ENCODE peak calls at places on chromosomes 4 and X, in eight cellular contexts. L is uterus, W is upper lobe of left lung, Q is heart right ventricle, V is esophagus squamous epithelium, U is ascending aorta, C is MM.1S, A is IMR-90. Y is an unnamed sample. For H3K36me3, the result is how much of the 10 kb centered on the place peaks cover.

GRCh38 chrX:30910124-30910860 is 21.2 kb upstream of the TAB3 start:
- DNase-seq in L (no peak), W (no peak), Q (no peak), V (no peak), U (no peak), C (no peak), A (peak), Y (no peak)

GRCh38 chrX:44306336-44306735 is 37.1 kb downstream of the EFHC2 start:
- DNase-seq in L (no peak), W (no peak), Q (no peak), V (no peak), U (no peak), C (no peak), A (peak), Y (peak)

GRCh38 chr4:40183615-40184411 is 13.0 kb upstream of the RHOH start:
- DNase-seq in L (no peak), W (no peak), Q (no peak), V (no peak), U (no peak), C (peak), A (no peak), Y (peak)

GRCh38 chrX:151370906-151371305 is 26.1 kb upstream of the VMA21 start:
- DNase-seq in L (no peak), W (peak), Q (no peak), V (no peak), U (no peak), C (no peak), A (no peak), Y (no peak)

GRCh38 chr4:102027961-102028360 is 237.4 kb downstream of the BANK1 start:
- DNase-seq in L (no peak), W (no peak), Q (no peak), V (no peak), U (no peak), C (no peak), A (no peak), Y (no peak)

GRCh38 chr4:11698846-11699590 is 270.3 kb upstream of the HS3ST1 start:
- DNase-seq in L (no peak), W (no peak), Q (no peak), V (no peak), U (no peak), C (no peak), A (peak), Y (peak)

GRCh38 chrX:73817381-73818199 is 254.6 kb downstream of the CHIC1 start:
- DNase-seq in L (no peak), W (no peak), Q (no peak), V (no peak), U (no peak), C (no peak), A (no peak), Y (no peak)

GRCh38 chrX:107825698-107826285 is at the start of gene MID2:
- DNase-seq in L (peak), W (peak), Q (peak), V (no peak), U (peak), C (peak), A (no peak), Y (peak)

GRCh38 chrX:31350808-31351074 is 278.9 kb upstream of the FTHL17 start:
- DNase-seq in L (no peak), W (no peak), Q (no peak), V (no peak), U (no peak), C (no peak), A (no peak), Y (no peak)

GRCh38 chr4:174794706-174795105 is 34.3 kb downstream of the GLRA3 start:
- DNase-seq in L (no peak), W (no peak), Q (no peak), V (no peak), U (no peak), C (no peak), A (no peak), Y (peak)

GRCh38 chr4:139508581-139509237 is 47.3 kb downstream of the SETD7 start:
- DNase-seq in L (no peak), W (no peak), Q (no peak), V (no peak), U (no peak), C (no peak), A (no peak), Y (no peak)
- H3K36me3 ChIP-seq in L (under half), W (under half), Q (half or more), V (half or more), U (half or more), C (under half), A (under half), Y (under half)

GRCh38 chr4:74446193-74446868 is 1.4 kb downstream of the AREG start:
- DNase-seq in L (no peak), W (no peak), Q (no peak), V (no peak), U (no peak), C (no peak), A (no peak), Y (peak)

GRCh38 chr4:74441744-74442143 is 3.2 kb upstream of the AREG start:
- DNase-seq in L (no peak), W (no peak), Q (no peak), V (no peak), U (no peak), C (no peak), A (peak), Y (peak)

GRCh38 chr4:74446896-74447295 is 2.0 kb downstream of the AREG start:
- DNase-seq in L (no peak), W (no peak), Q (no peak), V (no peak), U (no peak), C (no peak), A (no peak), Y (no peak)

GRCh38 chr4:74447636-74448233 is 2.8 kb downstream of the AREG start:
- DNase-seq in L (no peak), W (no peak), Q (no peak), V (no peak), U (no peak), C (no peak), A (no peak), Y (no peak)

GRCh38 chr4:74444891-74445642 is at the start of gene AREG:
- DNase-seq in L (peak), W (peak), Q (peak), V (peak), U (peak), C (peak), A (peak), Y (peak)
- TF ChIP-seq CTCF in L (peak), W (peak), Q (peak), V (peak), U (peak), C (peak), A (peak), Y (peak)

DNA sequence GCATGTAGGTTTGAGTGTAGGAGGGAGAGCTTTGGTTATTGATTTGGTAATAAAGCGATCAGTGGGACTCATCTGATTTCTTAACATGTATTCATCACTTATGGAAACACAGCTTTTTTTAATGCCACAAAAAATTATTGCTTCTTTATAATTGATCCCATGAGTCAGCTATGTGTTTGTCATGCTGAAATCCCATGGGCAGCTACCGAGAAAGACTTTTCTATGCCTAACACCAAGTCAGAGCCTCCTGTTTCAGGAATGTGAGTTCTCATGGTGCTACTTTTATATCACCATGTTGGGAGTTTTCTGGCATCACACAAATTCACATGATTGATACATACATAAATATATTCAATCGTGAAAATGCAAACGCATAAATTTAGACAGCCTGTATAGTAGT is 165.7 kb downstream of the RAPGEF2 start:
- DNase-seq in L (no peak), W (no peak), Q (no peak), V (no peak), U (no peak), C (no peak), A (no peak), Y (no peak)
- H3K4me3 ChIP-seq in L (no peak), W (no peak), Q (no peak), V (no peak), U (no peak), C (no peak), A (no peak), Y (no peak)

GRCh38 chrX:51896626-51897025 is 3.2 kb downstream of the MAGED1 start:
- DNase-seq in L (no peak), W (peak), Q (no peak), V (no peak), U (no peak), C (no peak), A (no peak), Y (no peak)

GRCh38 chrX:51893931-51894696 is 691 bp downstream of the MAGED1 start:
- DNase-seq in L (peak), W (no peak), Q (peak), V (no peak), U (peak), C (peak), A (peak), Y (no peak)

GRCh38 chrX:51902651-51903050 is 9.2 kb downstream of the MAGED1 start:
- DNase-seq in L (no peak), W (no peak), Q (no peak), V (no peak), U (no peak), C (no peak), A (no peak), Y (no peak)

GRCh38 chrX:51894697-51895336 is 1.4 kb downstream of the MAGED1 start:
- DNase-seq in L (peak), W (peak), Q (peak), V (no peak), U (no peak), C (peak), A (peak), Y (no peak)

DNA sequence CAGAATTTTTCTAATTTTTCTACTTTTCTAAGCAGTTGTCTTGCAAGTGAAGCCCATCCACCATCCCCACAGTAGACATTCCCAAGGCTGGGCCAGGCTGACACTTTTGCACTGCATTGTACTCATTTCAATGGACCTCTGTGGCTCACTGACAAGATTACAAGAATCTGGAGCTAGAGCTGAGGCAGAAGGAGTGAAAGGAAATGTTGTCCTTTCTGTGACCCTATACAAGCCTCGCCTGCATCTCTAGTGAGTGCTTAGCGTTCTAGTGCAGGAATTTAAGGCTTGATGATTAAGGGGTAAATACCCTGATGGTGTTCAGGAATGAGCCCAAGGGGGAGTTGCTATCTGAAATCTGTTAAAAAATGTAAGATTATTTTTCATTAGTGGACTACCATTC is 6.3 kb downstream of the MAGED1 start:
- DNase-seq in L (no peak), W (no peak), Q (no peak), V (no peak), U (no peak), C (no peak), A (peak), Y (no peak)
- H3K36me3 ChIP-seq in L (under half), W (under half), Q (half or more), V (half or more), U (under half), C (under half), A (half or more), Y (under half)

DNA sequence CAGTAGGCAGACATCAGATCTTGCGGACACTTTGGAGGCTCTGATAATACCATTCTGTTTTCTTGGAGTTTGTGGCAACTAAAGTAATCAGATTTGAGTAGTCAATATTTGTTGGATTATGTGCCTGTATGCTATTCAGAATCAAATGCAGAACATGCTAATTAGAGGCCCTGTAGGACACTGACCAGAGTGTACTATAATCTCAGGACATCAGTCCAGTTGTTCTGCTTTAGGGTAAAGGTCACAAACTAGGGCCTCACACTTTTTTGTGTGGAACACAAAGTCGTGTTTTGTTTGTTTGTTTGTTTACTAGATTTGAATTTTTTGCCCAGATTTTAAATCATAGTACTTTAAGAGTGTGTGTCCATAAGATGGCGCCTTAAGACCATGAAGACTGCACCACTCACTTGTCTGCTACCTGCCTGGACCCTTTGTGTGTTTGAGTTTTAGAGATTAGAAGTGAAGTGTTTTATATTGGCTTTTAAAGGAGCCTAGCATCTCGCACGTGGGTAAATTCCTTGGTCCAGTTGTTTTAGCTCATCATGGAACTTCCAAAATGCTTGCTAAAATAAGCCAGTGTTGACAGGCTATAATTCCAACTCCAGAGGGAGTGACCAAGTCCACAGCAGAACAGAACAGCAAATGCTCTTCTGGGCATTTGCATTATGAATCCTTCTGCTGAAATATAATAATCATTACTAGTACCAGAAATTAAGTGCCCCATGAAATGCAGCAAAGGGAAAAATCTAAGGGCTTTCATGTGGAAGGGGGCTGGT is 34.7 kb downstream of the IL13RA1 start:
- DNase-seq in L (no peak), W (no peak), Q (no peak), V (no peak), U (no peak), C (no peak), A (no peak), Y (no peak)
- TF ChIP-seq CTCF in L (peak), W (no peak), Q (no peak), V (no peak), U (no peak), C (peak), A (peak), Y (peak)

GRCh38 chr4:7788193-7788592 is 151.5 kb downstream of the AFAP1 start:
- DNase-seq in L (no peak), W (peak), Q (no peak), V (no peak), U (no peak), C (no peak), A (no peak), Y (no peak)

GRCh38 chr4:7788687-7789425 is 150.8 kb downstream of the AFAP1 start:
- DNase-seq in L (no peak), W (no peak), Q (peak), V (no peak), U (no peak), C (no peak), A (no peak), Y (no peak)

GRCh38 chr4:7795983-7796382 is 143.7 kb downstream of the AFAP1 start:
- DNase-seq in L (no peak), W (no peak), Q (no peak), V (no peak), U (no peak), C (no peak), A (no peak), Y (no peak)

GRCh38 chr4:7793186-7793585 is 146.5 kb downstream of the AFAP1 start:
- DNase-seq in L (no peak), W (no peak), Q (no peak), V (no peak), U (no peak), C (peak), A (no peak), Y (no peak)

DNA sequence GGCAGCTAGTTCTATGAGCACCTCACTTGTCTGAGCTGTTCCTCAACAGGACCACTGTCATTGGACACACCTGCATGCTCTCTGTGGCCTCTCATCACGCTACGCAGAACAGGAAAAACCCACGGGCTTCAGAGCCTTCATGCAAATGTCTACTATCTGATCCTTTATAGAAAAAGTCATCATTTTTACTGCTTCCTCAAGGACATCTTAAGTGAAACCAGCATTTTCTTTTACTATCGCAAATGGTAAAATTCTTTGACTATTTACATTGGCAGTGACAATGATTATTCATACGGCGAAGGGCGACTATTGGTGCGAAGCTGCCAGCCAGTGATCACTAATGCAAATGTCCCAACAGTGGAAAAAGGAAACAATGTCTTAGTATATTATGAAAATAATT is 147.0 kb downstream of the AFAP1 start:
- DNase-seq in L (no peak), W (no peak), Q (no peak), V (no peak), U (no peak), C (no peak), A (no peak), Y (no peak)
- H3K4me3 ChIP-seq in L (no peak), W (no peak), Q (no peak), V (no peak), U (no peak), C (no peak), A (no peak), Y (no peak)

GRCh38 chr4:37902212-37902611 is 11.3 kb downstream of the TBC1D1 start:
- DNase-seq in L (no peak), W (no peak), Q (no peak), V (no peak), U (no peak), C (no peak), A (no peak), Y (peak)
- H3K36me3 ChIP-seq in L (under half), W (under half), Q (under half), V (under half), U (under half), C (under half), A (under half), Y (under half)

Y was measured in bronchial epithelial cell.